ENCODE peak calls at places on chromosomes 5 and 9, in six cellular contexts. P is Peyer's patch, V is colonic mucosa, M is WERI-Rb-1, E is ascending aorta, O is body of pancreas. I is an unnamed sample.

GRCh38 chr5:133896446-133896845 is 72.0 kb downstream of the C5orf15 start:
- DNase-seq in P (peak), V (no peak), M (no peak), E (no peak), O (no peak), I (no peak)

GRCh38 chr9:131525643-131526565 is 5.2 kb downstream of the UCK1 start:
- DNase-seq in P (no peak), V (no peak), M (no peak), E (no peak), O (no peak), I (no peak)

GRCh38 chr5:35213608-35214007 is 16.7 kb downstream of the PRLR start:
- DNase-seq in P (no peak), V (no peak), M (no peak), E (no peak), O (no peak), I (no peak)

GRCh38 chr5:138927979-138928378 is 52.8 kb upstream of the LRRTM2 start:
- DNase-seq in P (peak), V (peak), M (no peak), E (no peak), O (peak), I (peak)

GRCh38 chr5:102628449-102629175 is 126.5 kb upstream of the PAM start:
- DNase-seq in P (no peak), V (no peak), M (no peak), E (no peak), O (no peak), I (no peak)

GRCh38 chr9:85061969-85062368 is 392.4 kb downstream of the NTRK2 start:
- DNase-seq in P (no peak), V (no peak), M (no peak), E (no peak), O (no peak), I (no peak)

GRCh38 chr5:12093586-12093985 is 189.3 kb upstream of the CTNND2 start:
- DNase-seq in P (no peak), V (no peak), M (no peak), E (no peak), O (no peak), I (no peak)

GRCh38 chr5:96245401-96246091 is 187.5 kb downstream of the PCSK1 start:
- DNase-seq in P (no peak), V (no peak), M (no peak), E (no peak), O (peak), I (no peak)

GRCh38 chr5:136439367-136439766 is 74.0 kb upstream of the TRPC7 start:
- DNase-seq in P (no peak), V (no peak), M (no peak), E (no peak), O (no peak), I (no peak)

GRCh38 chr9:68762570-68762969 is 57.5 kb downstream of the PIP5K1B start:
- DNase-seq in P (no peak), V (no peak), M (no peak), E (no peak), O (no peak), I (no peak)

GRCh38 chr5:90878549-90879196 is 320.1 kb downstream of the ADGRV1 start:
- DNase-seq in P (no peak), V (no peak), M (no peak), E (no peak), O (no peak), I (peak)

DNA sequence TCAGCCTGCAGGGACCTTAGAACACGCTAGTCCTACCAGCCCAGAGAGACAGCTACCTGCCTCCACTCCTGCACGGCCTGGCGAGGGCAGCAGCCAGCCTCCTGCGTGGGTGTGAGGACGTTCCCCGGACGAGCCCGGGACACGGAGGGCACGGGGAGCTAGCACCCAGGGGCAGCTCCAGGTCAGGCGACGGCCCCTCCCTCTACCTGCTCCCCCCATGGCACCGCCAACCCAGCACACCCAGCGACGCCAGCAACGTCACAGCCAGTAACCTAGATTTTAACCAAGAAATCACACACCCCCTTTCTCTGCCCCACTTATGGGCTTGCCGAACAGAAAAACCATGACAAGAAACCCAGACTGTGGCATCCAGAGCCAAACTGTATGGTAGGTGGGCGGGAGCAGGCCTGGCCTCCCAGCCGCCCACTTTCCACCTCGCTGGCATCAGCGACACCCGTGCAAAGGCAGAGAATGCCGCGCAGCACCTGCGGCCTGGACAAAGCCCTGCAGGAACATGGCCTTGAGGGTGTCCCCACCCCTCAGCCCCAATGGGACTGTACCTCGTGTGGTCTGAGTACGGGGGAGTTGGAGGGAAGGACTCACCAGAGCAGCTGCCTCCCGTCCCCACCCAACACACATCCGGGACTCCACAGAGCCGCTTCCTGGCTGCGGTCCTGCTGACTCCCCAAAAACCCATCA is 47.9 kb downstream of the NACC2 start:
- DNase-seq in P (peak), V (no peak), M (no peak), E (no peak), O (no peak), I (no peak)
- H3K27ac ChIP-seq in P (no peak), V (no peak), M (no peak), E (no peak), O (no peak), I (no peak)

GRCh38 chr9:121597693-121598166 is 53.7 kb upstream of the DAB2IP start:
- DNase-seq in P (no peak), V (no peak), M (no peak), E (no peak), O (no peak), I (no peak)
- H3K4me3 ChIP-seq in P (no peak), V (peak), M (no peak), E (no peak), O (no peak), I (no peak)

GRCh38 chr5:159187674-159188164 is 21.6 kb downstream of the RNF145 start:
- DNase-seq in P (no peak), V (no peak), M (no peak), E (no peak), O (no peak), I (no peak)
- H3K27ac ChIP-seq in P (no peak), V (no peak), M (no peak), E (no peak), O (no peak), I (no peak)

GRCh38 chr5:169592937-169593650 is 9.5 kb downstream of the SPDL1 start:
- DNase-seq in P (no peak), V (no peak), M (no peak), E (no peak), O (no peak), I (peak)

GRCh38 chr5:169591636-169592035 is 8.1 kb downstream of the SPDL1 start:
- DNase-seq in P (no peak), V (no peak), M (no peak), E (no peak), O (no peak), I (no peak)

GRCh38 chr5:169599451-169599850 is 15.9 kb downstream of the SPDL1 start:
- DNase-seq in P (no peak), V (no peak), M (no peak), E (no peak), O (no peak), I (no peak)

GRCh38 chr5:169590602-169591001 is 7.0 kb downstream of the SPDL1 start:
- DNase-seq in P (no peak), V (no peak), M (no peak), E (no peak), O (no peak), I (no peak)

DNA sequence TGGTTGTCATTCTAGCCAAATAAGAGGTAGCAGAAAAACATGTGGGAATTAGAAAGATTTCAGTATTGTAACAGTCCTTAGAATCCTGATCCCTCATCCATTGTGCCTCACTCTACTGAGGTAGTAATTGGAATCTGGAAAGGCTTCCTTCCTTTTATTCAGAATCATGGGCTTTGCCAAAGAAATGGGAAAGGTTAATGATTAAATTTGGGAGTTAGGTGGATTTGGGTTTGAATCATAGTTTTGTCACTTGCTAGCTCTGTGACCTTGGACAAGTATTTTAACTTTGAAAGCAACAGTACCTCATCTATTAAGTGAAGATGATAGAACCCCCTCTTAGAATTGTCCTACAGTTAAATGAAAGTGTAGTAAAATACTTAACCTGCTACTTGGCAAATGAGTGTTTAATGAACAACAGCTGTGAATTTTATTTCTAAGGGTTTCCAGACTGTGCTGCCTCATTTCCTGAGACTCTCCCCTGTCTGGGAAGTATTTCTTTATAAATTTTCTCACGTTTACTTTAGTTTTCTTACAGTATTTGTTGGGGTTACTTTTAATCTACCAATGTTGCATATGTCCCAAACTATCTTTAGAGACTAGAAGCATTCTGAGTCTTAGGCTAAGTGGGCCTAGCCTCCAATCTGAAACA is 11.7 kb downstream of the SPDL1 start:
- DNase-seq in P (no peak), V (no peak), M (no peak), E (no peak), O (no peak), I (no peak)
- H3K4me3 ChIP-seq in P (no peak), V (no peak), M (no peak), E (no peak), O (no peak), I (no peak)

DNA sequence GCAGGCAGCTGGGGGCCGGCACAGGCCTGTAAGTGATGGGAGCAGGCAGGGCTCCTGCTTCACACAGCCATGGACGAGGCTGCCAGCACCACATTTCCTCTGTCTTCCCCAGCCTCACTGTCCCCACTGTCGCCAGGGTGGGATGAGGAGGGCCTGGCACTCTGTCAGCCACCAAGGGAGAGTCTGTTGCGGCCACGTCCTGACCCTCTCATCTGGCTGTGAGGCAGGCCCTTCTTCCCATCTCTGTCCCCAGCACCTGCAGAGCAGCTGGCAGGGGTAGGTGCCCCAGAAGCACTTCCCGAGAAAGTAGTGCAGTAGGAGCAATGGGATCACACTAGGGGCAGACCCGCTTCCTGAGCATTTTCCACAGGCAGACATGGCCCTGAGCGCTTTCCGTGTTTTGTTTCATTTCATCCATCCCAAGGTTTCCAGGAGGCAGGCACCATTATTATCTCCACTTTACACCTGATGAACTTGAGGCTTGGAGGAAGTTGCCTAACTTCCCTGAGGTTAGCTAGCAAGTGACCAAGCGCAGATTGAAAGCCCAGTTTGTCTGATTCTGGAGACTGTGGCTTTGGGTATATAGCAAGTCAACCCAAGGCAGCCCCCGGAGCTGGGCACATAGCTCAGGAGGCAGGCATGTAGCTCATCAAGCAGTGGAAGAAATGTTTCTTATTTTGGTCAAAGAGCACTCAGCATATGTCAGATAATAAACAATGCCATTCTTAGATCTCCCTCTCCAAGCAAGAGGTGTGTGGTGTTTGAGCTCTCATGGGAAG is 202.4 kb downstream of the DAB2IP start:
- DNase-seq in P (no peak), V (no peak), M (no peak), E (no peak), O (no peak), I (no peak)
- H3K27ac ChIP-seq in P (no peak), V (no peak), M (no peak), E (peak), O (no peak), I (no peak)

I was measured in small intestine.